ENCODE peak calls at places on chromosome 2, in six cellular contexts. F is midbrain; P is hippocampal formation; Y is pancreas; O is activated naive CD8-positive, alpha-beta T cell treated with anti-CD3 and anti-CD28 coated beads, Interleukin-2, amount 50 U/mL, for 24 hours; W is PC-3. U is an unnamed sample.

GRCh38 chr2:236946871-236947270 is 138.8 kb upstream of the COPS8 start:
- DNase-seq in F (no peak), P (no peak), Y (no peak), O (no peak), W (no peak), U (no peak)

GRCh38 chr2:46366675-46367067 is 69.5 kb downstream of the EPAS1 start:
- DNase-seq in F (no peak), P (no peak), Y (no peak), O (no peak), W (no peak), U (no peak)

GRCh38 chr2:118980022-118980421 is 38.0 kb downstream of the MARCO start:
- DNase-seq in F (no peak), P (no peak), Y (no peak), O (no peak), W (no peak), U (peak)

GRCh38 chr2:10920764-10921468 is 9.2 kb downstream of the KCNF1 start:
- DNase-seq in F (no peak), P (no peak), Y (no peak), O (no peak), W (no peak), U (no peak)

GRCh38 chr2:11213090-11213638 is 57.9 kb downstream of the SLC66A3 start:
- DNase-seq in F (no peak), P (no peak), Y (no peak), O (no peak), W (peak), U (no peak)

GRCh38 chr2:190649798-190650390 is 1.0 kb downstream of the NAB1 start:
- DNase-seq in F (peak), P (peak), Y (no peak), O (peak), W (peak), U (no peak)

GRCh38 chr2:82993631-82994030 is 1465.4 kb downstream of the SUCLG1 start:
- DNase-seq in F (no peak), P (no peak), Y (no peak), O (no peak), W (peak), U (no peak)

GRCh38 chr2:216219866-216220265 is 110.7 kb downstream of the XRCC5 start:
- DNase-seq in F (no peak), P (no peak), Y (no peak), O (no peak), W (no peak), U (no peak)

GRCh38 chr2:46813046-46813445 is 102.6 kb downstream of the MCFD2 start:
- DNase-seq in F (no peak), P (no peak), Y (no peak), O (no peak), W (no peak), U (no peak)

GRCh38 chr2:88099798-88100488 is 27.9 kb downstream of the FABP1 start:
- DNase-seq in F (no peak), P (no peak), Y (no peak), O (no peak), W (peak), U (no peak)

GRCh38 chr2:238286987-238287386 is 1.4 kb downstream of the PER2 start:
- DNase-seq in F (no peak), P (no peak), Y (no peak), O (peak), W (no peak), U (no peak)

GRCh38 chr2:176280156-176280555 is 10.9 kb downstream of the MTX2 start:
- DNase-seq in F (no peak), P (no peak), Y (no peak), O (no peak), W (peak), U (no peak)

GRCh38 chr2:169361706-169362345 is 508 bp downstream of the LRP2 start:
- DNase-seq in F (peak), P (no peak), Y (peak), O (peak), W (no peak), U (no peak)

GRCh38 chr2:1687254-1687653 is 57.1 kb downstream of the PXDN start:
- DNase-seq in F (no peak), P (no peak), Y (no peak), O (no peak), W (peak), U (no peak)

GRCh38 chr2:189111063-189111715 is 68.4 kb downstream of the COL5A2 start:
- DNase-seq in F (no peak), P (no peak), Y (no peak), O (no peak), W (no peak), U (no peak)

GRCh38 chr2:48529676-48530032 is 300 bp upstream of the STON1 start:
- DNase-seq in F (no peak), P (no peak), Y (no peak), O (peak), W (no peak), U (no peak)

GRCh38 chr2:31296641-31297287 is 62.8 kb downstream of the EHD3 start:
- DNase-seq in F (no peak), P (no peak), Y (no peak), O (no peak), W (no peak), U (no peak)

GRCh38 chr2:138059487-138059886 is 95.2 kb downstream of the HNMT start:
- DNase-seq in F (no peak), P (no peak), Y (no peak), O (no peak), W (no peak), U (no peak)

GRCh38 chr2:57207191-57207590 is 839.4 kb upstream of the VRK2 start:
- DNase-seq in F (no peak), P (no peak), Y (no peak), O (no peak), W (no peak), U (no peak)

GRCh38 chr2:190468814-190469569 is 60.8 kb downstream of the MFSD6 start:
- DNase-seq in F (peak), P (peak), Y (no peak), O (no peak), W (peak), U (no peak)

GRCh38 chr2:128314026-128314347 is 4.7 kb downstream of the HS6ST1 start:
- DNase-seq in F (no peak), P (no peak), Y (no peak), O (peak), W (no peak), U (peak)

GRCh38 chr2:9033385-9034175 is 30.1 kb upstream of the MBOAT2 start:
- DNase-seq in F (no peak), P (no peak), Y (no peak), O (no peak), W (no peak), U (no peak)